ENCODE peak calls at places on chromosomes 12 and 14, in nine cellular contexts. H is A549, W is neural crest cell, M is left ventricle myocardium inferior, K is lower lobe of right lung, E is tibial artery, V is foreskin fibroblast, U is Caco-2, T is transverse colon. O is an unnamed sample.

GRCh38 chr12:124747426-124748161 is 116.1 kb downstream of the SCARB1 start:
- DNase-seq in H (peak; percentile 92), E (no peak), V (peak; percentile 86), T (peak; percentile 42), K (no peak), M (no peak), W (no peak), U (peak; percentile 38), O (no peak)

GRCh38 chr14:100669468-100669867 is 57.2 kb upstream of the DLK1 start:
- DNase-seq in E (no peak), M (no peak), U (no peak), T (no peak), V (no peak), K (no peak), W (no peak), H (no peak), O (no peak)

GRCh38 chr14:96275182-96276112 is 19.4 kb downstream of the BDKRB1 start:
- DNase-seq in K (peak; percentile 74), V (peak; percentile 78), T (peak; percentile 75), M (peak; percentile 52), U (peak; percentile 83), E (peak; percentile 68), H (peak; percentile 67), W (peak; percentile 84), O (peak; percentile 60)

GRCh38 chr14:59787045-59787674 is 83.4 kb downstream of the RTN1 start:
- DNase-seq in M (no peak), K (no peak), E (no peak), U (no peak), H (no peak), V (no peak), T (no peak), W (no peak), O (no peak)

GRCh38 chr12:105672576-105672975 is 342.1 kb downstream of the C12orf75 start:
- DNase-seq in W (no peak), T (peak; percentile 41), U (no peak), E (peak; percentile 47), K (peak; percentile 70), H (no peak), M (peak; percentile 84), V (no peak), O (no peak)

GRCh38 chr14:28678887-28679286 is 87.7 kb upstream of the FOXG1 start:
- DNase-seq in W (no peak), M (no peak), U (no peak), V (no peak), H (peak; percentile 1), E (no peak), K (no peak), T (no peak), O (no peak)

GRCh38 chr14:100750762-100751699 is 24.3 kb downstream of the DLK1 start:
- DNase-seq in M (no peak), K (no peak), U (no peak), E (no peak), T (no peak), V (no peak), W (no peak), H (no peak), O (no peak)

GRCh38 chr14:48665077-48665784 is 920.9 kb downstream of the RPS29 start:
- DNase-seq in E (no peak), V (no peak), H (no peak), T (no peak), K (no peak), W (no peak), U (no peak), M (no peak), O (no peak)

GRCh38 chr14:64074961-64075619 is 219.1 kb downstream of the ESR2 start:
- DNase-seq in H (peak; percentile 4), K (no peak), E (no peak), W (no peak), V (peak; percentile 23), M (no peak), U (no peak), T (no peak), O (no peak)

GRCh38 chr14:105498430-105499255 is 7.6 kb downstream of the TEDC1 start:
- DNase-seq in H (no peak), K (peak; percentile 42), T (no peak), W (no peak), M (no peak), U (no peak), V (no peak), E (no peak), O (no peak)

GRCh38 chr12:118456741-118457140 is 80.4 kb downstream of the SUDS3 start:
- DNase-seq in K (no peak), T (no peak), H (no peak), W (no peak), U (no peak), V (no peak), M (no peak), E (no peak), O (no peak)

DNA sequence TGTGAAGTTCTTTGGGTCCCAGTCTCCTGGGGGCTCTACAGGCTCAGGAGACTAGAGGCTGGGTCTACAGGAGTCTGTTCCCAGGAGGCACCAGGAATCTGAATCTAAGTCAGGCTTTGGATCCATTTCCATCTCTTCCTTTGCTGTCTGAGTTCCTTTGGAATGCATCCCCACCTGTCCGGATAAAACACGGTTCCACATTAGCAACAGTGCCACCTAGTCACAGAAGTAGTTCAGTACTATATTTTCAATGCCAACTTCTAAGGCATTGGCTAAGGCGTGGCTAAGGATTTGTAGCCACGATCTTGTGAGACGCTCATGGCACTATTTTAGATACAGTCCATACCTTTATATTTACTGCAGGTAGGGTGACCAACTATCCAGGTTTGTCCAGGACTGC is 15.1 kb downstream of the ZC2HC1C start:
- DNase-seq in U (peak; percentile 11), H (no peak), V (no peak), E (no peak), K (no peak), T (peak; percentile 24), W (no peak), M (no peak), O (no peak)
- TF ChIP-seq CTCF in U (peak; percentile 17), H (peak; percentile 33), V (peak; percentile 7), E (peak; percentile 6), K (peak; percentile 17), T (no peak), W (no peak), M (peak; percentile 26), O (no peak)

DNA sequence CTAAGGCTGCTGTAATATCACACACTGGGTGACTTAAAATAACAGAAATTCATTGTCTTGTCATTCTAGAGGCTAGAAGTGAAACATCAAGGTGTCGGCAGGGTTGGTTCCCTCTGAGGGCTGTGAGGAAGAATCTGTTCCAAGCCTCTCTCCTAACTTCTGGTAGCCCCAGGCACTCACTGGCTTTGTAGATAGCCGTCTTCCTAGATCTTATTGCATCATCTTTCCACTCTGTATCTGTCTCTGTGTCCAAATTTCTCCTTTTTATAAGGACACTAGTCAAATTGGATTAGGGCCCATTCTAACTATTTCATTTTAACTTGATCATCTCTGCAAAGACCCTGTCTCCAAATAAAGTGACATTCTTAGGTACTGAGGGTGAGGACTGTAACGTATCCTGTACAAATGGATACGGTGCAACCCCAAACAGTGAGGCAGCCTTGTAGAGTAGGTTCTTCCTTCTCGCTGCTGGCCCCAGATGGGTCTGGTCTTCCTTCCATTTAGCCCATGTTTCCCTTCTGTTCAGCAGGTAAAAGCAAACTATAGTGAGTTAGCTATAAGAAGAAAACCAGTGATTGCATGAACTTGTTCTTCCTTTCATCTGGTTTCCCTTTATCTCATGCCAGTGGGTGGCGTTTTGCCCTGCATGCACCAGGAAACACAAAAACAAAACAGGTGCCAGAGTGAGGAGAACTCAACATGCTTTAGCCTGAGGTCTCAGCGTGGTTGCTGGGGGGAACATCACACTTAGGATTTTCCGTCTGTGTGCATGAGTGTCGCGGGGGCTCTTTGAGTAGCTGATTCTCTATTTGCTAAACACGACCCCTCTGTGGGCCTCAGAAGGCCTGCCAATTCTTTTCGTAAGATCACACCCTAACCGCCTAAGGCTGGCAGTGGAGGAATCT is 19.5 kb downstream of the TTC9 start:
- DNase-seq in K (no peak), M (no peak), V (no peak), H (no peak), U (no peak), T (peak; percentile 39), E (no peak), W (no peak), O (no peak)
- TF ChIP-seq CTCF in K (no peak), M (no peak), V (no peak), H (no peak), U (no peak), T (no peak), E (no peak), W (no peak), O (no peak)

GRCh38 chr12:50222275-50222783 is 55.2 kb upstream of the CERS5 start:
- DNase-seq in E (peak; percentile 71), H (peak; percentile 73), U (peak; percentile 33), T (peak; percentile 52), V (peak; percentile 86), K (no peak), W (peak; percentile 30), M (peak; percentile 34), O (no peak)
- TF ChIP-seq CTCF in E (peak; percentile 33), H (no peak), U (no peak), T (peak; percentile 18), V (peak; percentile 20), K (peak; percentile 23), W (peak; percentile 35), M (peak; percentile 45), O (no peak)

GRCh38 chr12:48862691-48863090 is 3.0 kb downstream of the RND1 start:
- DNase-seq in H (no peak), V (no peak), K (no peak), U (no peak), M (no peak), T (no peak), W (no peak), E (no peak), O (no peak)

GRCh38 chr12:48865141-48865440 is 579 bp downstream of the RND1 start:
- DNase-seq in W (no peak), M (no peak), K (no peak), T (no peak), E (no peak), U (no peak), H (no peak), V (no peak), O (no peak)

GRCh38 chr12:48863296-48863695 is 2.4 kb downstream of the RND1 start:
- DNase-seq in U (no peak), E (no peak), M (no peak), H (no peak), V (no peak), W (no peak), T (no peak), K (no peak), O (no peak)

GRCh38 chr12:48868446-48868845 is 2.8 kb upstream of the RND1 start:
- DNase-seq in W (no peak), H (no peak), U (no peak), M (no peak), T (no peak), E (no peak), V (no peak), K (no peak), O (no peak)

DNA sequence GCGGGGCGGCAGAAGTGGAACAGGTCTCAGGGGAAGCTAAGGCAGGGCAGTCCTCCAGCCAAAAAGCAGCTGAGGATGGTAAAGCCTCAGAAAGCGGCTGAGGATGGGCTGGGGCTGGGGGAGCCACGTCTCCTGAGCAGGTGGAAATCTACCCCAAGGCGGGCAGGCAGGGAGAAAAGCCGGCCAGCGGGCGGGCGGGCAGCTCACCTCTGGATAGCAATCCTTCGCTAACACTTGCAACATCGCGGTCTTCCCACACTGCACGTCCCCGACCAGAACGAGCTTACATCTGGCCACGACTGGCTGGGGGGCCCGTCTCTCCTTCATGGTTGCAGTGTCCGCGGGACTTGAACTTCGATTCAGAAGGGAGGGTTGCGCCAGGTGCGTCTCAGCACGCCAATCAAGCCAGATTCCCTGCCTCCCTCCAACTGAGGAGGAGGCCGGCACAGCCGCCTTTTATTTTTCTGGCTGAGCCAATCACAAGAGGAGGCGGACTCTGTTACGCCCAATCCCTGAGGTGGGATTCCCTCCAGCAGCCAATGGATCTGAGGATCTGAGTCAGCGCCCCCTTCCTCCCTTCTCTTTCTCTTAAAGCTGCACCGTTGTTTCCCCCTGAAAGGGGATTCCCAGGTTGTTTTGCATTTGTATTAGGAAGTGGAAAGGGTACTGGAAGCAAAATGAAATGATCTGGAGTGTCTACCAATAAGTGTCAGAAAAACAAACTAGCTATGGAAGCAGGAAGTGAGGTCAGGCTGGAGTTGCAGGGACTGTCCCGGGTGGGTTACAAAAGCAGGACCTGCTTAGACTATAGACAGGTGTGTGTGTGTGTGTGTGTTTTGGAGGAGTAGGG is at the start of gene RND1:
- DNase-seq in M (peak; percentile 85), V (peak; percentile 79), W (peak; percentile 75), T (peak; percentile 93), K (peak; percentile 89), U (peak; percentile 93), E (peak; percentile 92), H (peak; percentile 98), O (peak; percentile 81)
- TF ChIP-seq CTCF in M (peak; percentile 33), V (no peak), W (peak; percentile 13), T (no peak), K (no peak), U (no peak), E (no peak), H (no peak), O (peak; percentile 21)

O was measured in progenitor cell of endocrine pancreas.